ENCODE peak calls at places on chromosome X, in five cellular contexts. One of them, this sample, is unnamed.

GRCh38 chrX:50700921-50701320 is 113.1 kb downstream of the SHROOM4 start:
- DNase-seq in lower lobe of right lung: no peak
- DNase-seq in activated B cell treated with CpG ODN at 0.5 μM for 24 hours: no peak
- DNase-seq in spleen: no peak
- DNase-seq in lower leg skin: no peak
- DNase-seq in this sample: no peak

GRCh38 chrX:97311066-97311778 is 427.5 kb downstream of the RPA4 start:
- DNase-seq in lower lobe of right lung: no peak
- DNase-seq in activated B cell treated with CpG ODN at 0.5 μM for 24 hours: no peak
- DNase-seq in spleen: peak; percentile 21
- DNase-seq in lower leg skin: no peak
- DNase-seq in this sample: no peak

GRCh38 chrX:8731579-8732395 is at the start of gene ANOS1:
- DNase-seq in lower lobe of right lung: peak; percentile 81
- DNase-seq in activated B cell treated with CpG ODN at 0.5 μM for 24 hours: no peak
- DNase-seq in spleen: peak; percentile 75
- DNase-seq in lower leg skin: no peak
- DNase-seq in this sample: no peak

GRCh38 chrX:97065973-97066372 is 182.3 kb downstream of the RPA4 start:
- DNase-seq in lower lobe of right lung: no peak
- DNase-seq in activated B cell treated with CpG ODN at 0.5 μM for 24 hours: no peak
- DNase-seq in spleen: no peak
- DNase-seq in lower leg skin: no peak
- DNase-seq in this sample: no peak

GRCh38 chrX:22969416-22969815 is 30.3 kb upstream of the DDX53 start:
- DNase-seq in lower lobe of right lung: no peak
- DNase-seq in activated B cell treated with CpG ODN at 0.5 μM for 24 hours: no peak
- DNase-seq in spleen: no peak
- DNase-seq in lower leg skin: no peak
- DNase-seq in this sample: no peak

GRCh38 chrX:110341189-110342035 is 17.2 kb upstream of the RTL9 start:
- DNase-seq in lower lobe of right lung: no peak
- DNase-seq in activated B cell treated with CpG ODN at 0.5 μM for 24 hours: no peak
- DNase-seq in spleen: no peak
- DNase-seq in lower leg skin: no peak
- DNase-seq in this sample: no peak

GRCh38 chrX:410296-410695 is 23.6 kb upstream of the PPP2R3B start:
- DNase-seq in lower lobe of right lung: no peak
- DNase-seq in activated B cell treated with CpG ODN at 0.5 μM for 24 hours: no peak
- DNase-seq in spleen: no peak
- DNase-seq in lower leg skin: no peak
- DNase-seq in this sample: no peak

GRCh38 chrX:102966701-102967100 is 29.6 kb downstream of the RAB40AL start:
- DNase-seq in lower lobe of right lung: no peak
- DNase-seq in activated B cell treated with CpG ODN at 0.5 μM for 24 hours: no peak
- DNase-seq in spleen: no peak
- DNase-seq in lower leg skin: no peak
- DNase-seq in this sample: no peak

GRCh38 chrX:48648299-48648698 is 35.3 kb upstream of the WAS start:
- DNase-seq in lower lobe of right lung: no peak
- DNase-seq in activated B cell treated with CpG ODN at 0.5 μM for 24 hours: no peak
- DNase-seq in spleen: peak; percentile 73
- DNase-seq in lower leg skin: peak; percentile 81
- DNase-seq in this sample: no peak

GRCh38 chrX:82218361-82218760 is 1016.5 kb downstream of the SH3BGRL start:
- DNase-seq in lower lobe of right lung: no peak
- DNase-seq in activated B cell treated with CpG ODN at 0.5 μM for 24 hours: no peak
- DNase-seq in spleen: no peak
- DNase-seq in lower leg skin: no peak
- DNase-seq in this sample: no peak

GRCh38 chrX:137052641-137053235 is 18.9 kb upstream of the GPR101 start:
- DNase-seq in lower lobe of right lung: no peak
- DNase-seq in activated B cell treated with CpG ODN at 0.5 μM for 24 hours: no peak
- DNase-seq in spleen: peak; percentile 75
- DNase-seq in lower leg skin: peak; percentile 73
- DNase-seq in this sample: no peak

GRCh38 chrX:33198561-33199279 is 12.6 kb downstream of the DMD start:
- DNase-seq in lower lobe of right lung: no peak
- DNase-seq in activated B cell treated with CpG ODN at 0.5 μM for 24 hours: no peak
- DNase-seq in spleen: no peak
- DNase-seq in lower leg skin: no peak
- DNase-seq in this sample: no peak

GRCh38 chrX:2192584-2193272 is 308.0 kb downstream of the DHRSX start:
- DNase-seq in lower lobe of right lung: no peak
- DNase-seq in activated B cell treated with CpG ODN at 0.5 μM for 24 hours: no peak
- DNase-seq in spleen: no peak
- DNase-seq in lower leg skin: no peak
- DNase-seq in this sample: no peak

DNA sequence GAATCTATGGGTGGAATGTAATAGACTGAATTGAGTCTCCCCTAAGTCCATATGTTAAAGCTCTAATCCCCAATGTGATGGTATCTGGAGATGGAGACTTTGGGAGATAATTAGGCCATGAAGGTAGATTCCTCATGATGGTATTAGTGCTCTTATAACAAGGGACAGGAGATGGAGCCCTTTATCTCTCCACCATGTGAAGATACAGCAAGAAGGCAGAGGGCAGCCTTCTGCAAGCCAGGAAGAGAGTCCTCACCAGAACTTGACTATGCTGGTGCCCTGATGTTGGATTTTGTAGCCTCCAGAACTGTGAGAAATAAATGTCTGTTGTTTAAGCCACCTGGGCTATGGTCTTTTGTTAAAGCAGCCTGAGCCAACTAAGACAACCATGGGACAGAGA is 76.4 kb upstream of the F8A3 start:
- DNase-seq in lower lobe of right lung: no peak
- DNase-seq in activated B cell treated with CpG ODN at 0.5 μM for 24 hours: no peak
- DNase-seq in spleen: no peak
- DNase-seq in lower leg skin: no peak
- DNase-seq in this sample: no peak
- TF ChIP-seq CTCF in lower lobe of right lung: no peak
- TF ChIP-seq CTCF in activated B cell treated with CpG ODN at 0.5 μM for 24 hours: no peak
- TF ChIP-seq CTCF in spleen: no peak
- TF ChIP-seq CTCF in lower leg skin: no peak
- TF ChIP-seq CTCF in this sample: no peak

DNA sequence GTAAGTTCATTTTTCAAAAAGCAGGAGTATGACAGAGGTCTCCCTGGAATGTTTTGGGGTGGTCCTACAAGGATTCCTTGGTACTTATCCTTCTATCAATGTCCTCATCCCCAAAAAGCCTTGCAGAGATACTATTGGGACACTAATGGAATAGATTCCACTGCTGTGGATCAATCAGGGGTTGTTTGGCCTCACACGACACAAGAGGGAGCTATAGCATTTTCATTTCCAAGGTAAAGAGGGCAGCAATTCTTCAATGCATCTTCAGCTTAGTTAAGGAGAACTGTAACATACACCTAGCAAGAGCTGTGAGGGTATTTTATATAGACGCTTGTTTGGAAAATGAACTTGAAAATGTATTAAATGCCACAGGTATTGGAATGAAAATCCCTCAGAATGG is 50.9 kb downstream of the USP26 start:
- DNase-seq in lower lobe of right lung: no peak
- DNase-seq in activated B cell treated with CpG ODN at 0.5 μM for 24 hours: no peak
- DNase-seq in spleen: no peak
- DNase-seq in lower leg skin: no peak
- DNase-seq in this sample: no peak
- TF ChIP-seq CTCF in lower lobe of right lung: no peak
- TF ChIP-seq CTCF in activated B cell treated with CpG ODN at 0.5 μM for 24 hours: no peak
- TF ChIP-seq CTCF in spleen: no peak
- TF ChIP-seq CTCF in lower leg skin: no peak
- TF ChIP-seq CTCF in this sample: peak; percentile 61

GRCh38 chrX:39896951-39897740 is 200.6 kb downstream of the BCOR start:
- DNase-seq in lower lobe of right lung: peak; percentile 49
- DNase-seq in activated B cell treated with CpG ODN at 0.5 μM for 24 hours: no peak
- DNase-seq in spleen: no peak
- DNase-seq in lower leg skin: no peak
- DNase-seq in this sample: no peak
- TF ChIP-seq CTCF in lower lobe of right lung: no peak
- TF ChIP-seq CTCF in activated B cell treated with CpG ODN at 0.5 μM for 24 hours: no peak
- TF ChIP-seq CTCF in spleen: no peak
- TF ChIP-seq CTCF in lower leg skin: no peak
- TF ChIP-seq CTCF in this sample: peak; percentile 35

DNA sequence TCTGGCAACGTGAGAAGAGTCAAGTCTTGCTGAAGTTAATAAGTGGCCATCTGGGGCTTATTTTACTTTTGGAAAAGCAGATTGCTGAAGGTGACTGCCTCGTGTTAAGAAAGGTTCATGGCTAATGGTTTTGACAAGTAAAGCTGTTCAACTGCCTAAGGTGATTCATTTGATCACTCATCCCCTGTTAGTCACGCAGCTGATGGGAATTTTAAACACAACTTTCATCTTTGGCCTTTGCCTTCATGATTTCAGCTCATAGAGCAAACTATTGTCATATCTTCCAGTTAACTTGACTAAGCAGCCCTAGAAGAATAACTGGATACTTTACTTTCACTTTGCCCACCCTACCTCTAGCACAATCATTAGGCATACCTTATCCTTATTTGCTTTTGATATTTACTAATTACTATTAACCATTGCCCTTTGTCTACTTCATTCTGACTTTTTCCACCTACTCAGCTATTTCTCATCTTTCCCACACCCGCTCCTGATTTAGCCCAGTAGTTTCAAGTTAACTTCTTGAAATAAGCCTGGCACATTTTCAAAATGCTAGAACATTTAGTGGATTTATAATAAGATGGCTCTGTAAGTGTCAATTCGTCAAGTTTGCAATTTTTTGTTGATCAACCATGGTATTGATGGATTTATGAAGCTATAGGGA is 170.6 kb upstream of the S100G start:
- DNase-seq in lower lobe of right lung: no peak
- DNase-seq in activated B cell treated with CpG ODN at 0.5 μM for 24 hours: no peak
- DNase-seq in spleen: no peak
- DNase-seq in lower leg skin: no peak
- DNase-seq in this sample: no peak
- TF ChIP-seq CTCF in lower lobe of right lung: no peak
- TF ChIP-seq CTCF in activated B cell treated with CpG ODN at 0.5 μM for 24 hours: no peak
- TF ChIP-seq CTCF in spleen: no peak
- TF ChIP-seq CTCF in lower leg skin: no peak
- TF ChIP-seq CTCF in this sample: no peak

GRCh38 chrX:52271212-52271611 is 86.5 kb downstream of the MAGED4 start:
- DNase-seq in lower lobe of right lung: no peak
- DNase-seq in activated B cell treated with CpG ODN at 0.5 μM for 24 hours: no peak
- DNase-seq in spleen: no peak
- DNase-seq in lower leg skin: no peak
- DNase-seq in this sample: no peak
- TF ChIP-seq CTCF in lower lobe of right lung: peak; percentile 22
- TF ChIP-seq CTCF in activated B cell treated with CpG ODN at 0.5 μM for 24 hours: no peak
- TF ChIP-seq CTCF in spleen: no peak
- TF ChIP-seq CTCF in lower leg skin: no peak
- TF ChIP-seq CTCF in this sample: no peak

GRCh38 chrX:34893741-34894140 is 48.9 kb upstream of the FAM47B start:
- DNase-seq in lower lobe of right lung: no peak
- DNase-seq in activated B cell treated with CpG ODN at 0.5 μM for 24 hours: no peak
- DNase-seq in spleen: no peak
- DNase-seq in lower leg skin: no peak
- DNase-seq in this sample: no peak
- TF ChIP-seq CTCF in lower lobe of right lung: no peak
- TF ChIP-seq CTCF in activated B cell treated with CpG ODN at 0.5 μM for 24 hours: no peak
- TF ChIP-seq CTCF in spleen: no peak
- TF ChIP-seq CTCF in lower leg skin: no peak
- TF ChIP-seq CTCF in this sample: peak; percentile 64

DNA sequence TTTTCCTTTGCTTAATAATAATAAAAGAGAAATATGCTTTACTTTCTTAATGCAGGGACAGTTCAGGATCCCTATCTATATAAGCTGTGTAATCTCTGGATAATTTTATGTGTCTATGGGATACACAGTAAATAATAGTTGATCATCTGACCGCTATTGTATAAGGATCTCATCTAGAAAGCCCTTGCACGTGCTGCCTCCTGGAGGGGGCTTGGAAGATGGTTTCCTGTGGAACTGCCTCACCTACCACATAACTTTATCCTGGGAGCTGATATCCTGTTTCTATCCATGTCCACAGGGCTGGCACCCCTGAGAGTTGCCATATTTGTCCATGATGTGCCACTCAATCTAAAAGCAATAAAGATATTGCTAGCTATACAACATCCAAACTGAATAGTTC is 139.3 kb upstream of the FRMPD4 start:
- DNase-seq in lower lobe of right lung: no peak
- DNase-seq in activated B cell treated with CpG ODN at 0.5 μM for 24 hours: no peak
- DNase-seq in spleen: no peak
- DNase-seq in lower leg skin: no peak
- DNase-seq in this sample: no peak
- TF ChIP-seq CTCF in lower lobe of right lung: no peak
- TF ChIP-seq CTCF in activated B cell treated with CpG ODN at 0.5 μM for 24 hours: no peak
- TF ChIP-seq CTCF in spleen: no peak
- TF ChIP-seq CTCF in lower leg skin: no peak
- TF ChIP-seq CTCF in this sample: no peak

GRCh38 chrX:36640232-36640631 is 367.9 kb upstream of the FAM47C start:
- DNase-seq in lower lobe of right lung: no peak
- DNase-seq in activated B cell treated with CpG ODN at 0.5 μM for 24 hours: no peak
- DNase-seq in spleen: no peak
- DNase-seq in lower leg skin: no peak
- DNase-seq in this sample: no peak
- TF ChIP-seq CTCF in lower lobe of right lung: no peak
- TF ChIP-seq CTCF in activated B cell treated with CpG ODN at 0.5 μM for 24 hours: no peak
- TF ChIP-seq CTCF in spleen: no peak
- TF ChIP-seq CTCF in lower leg skin: no peak
- TF ChIP-seq CTCF in this sample: no peak

DNA sequence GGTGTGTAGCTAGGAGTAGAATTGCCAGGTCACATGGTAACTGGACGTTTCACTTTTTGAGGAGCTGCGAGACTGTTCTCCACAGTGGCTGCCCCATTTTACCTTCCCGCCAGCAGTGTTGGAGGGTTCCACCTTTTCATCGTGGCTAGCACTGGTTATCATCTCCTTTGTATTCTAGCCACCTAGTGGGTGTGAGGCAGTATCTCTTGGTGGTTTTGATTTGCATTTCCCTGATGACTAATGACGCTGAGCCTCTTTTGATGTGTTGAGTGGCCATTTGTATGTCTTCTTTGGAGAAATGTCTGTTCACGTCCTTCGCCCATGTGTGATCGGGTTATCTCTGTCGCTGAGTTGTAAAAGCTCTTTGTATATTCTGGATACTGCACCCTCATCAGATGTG is 10.6 kb downstream of the ABCD1 start:
- DNase-seq in lower lobe of right lung: no peak
- DNase-seq in activated B cell treated with CpG ODN at 0.5 μM for 24 hours: no peak
- DNase-seq in spleen: no peak
- DNase-seq in lower leg skin: no peak
- DNase-seq in this sample: no peak
- TF ChIP-seq CTCF in lower lobe of right lung: no peak
- TF ChIP-seq CTCF in activated B cell treated with CpG ODN at 0.5 μM for 24 hours: no peak
- TF ChIP-seq CTCF in spleen: no peak
- TF ChIP-seq CTCF in lower leg skin: no peak
- TF ChIP-seq CTCF in this sample: no peak

DNA sequence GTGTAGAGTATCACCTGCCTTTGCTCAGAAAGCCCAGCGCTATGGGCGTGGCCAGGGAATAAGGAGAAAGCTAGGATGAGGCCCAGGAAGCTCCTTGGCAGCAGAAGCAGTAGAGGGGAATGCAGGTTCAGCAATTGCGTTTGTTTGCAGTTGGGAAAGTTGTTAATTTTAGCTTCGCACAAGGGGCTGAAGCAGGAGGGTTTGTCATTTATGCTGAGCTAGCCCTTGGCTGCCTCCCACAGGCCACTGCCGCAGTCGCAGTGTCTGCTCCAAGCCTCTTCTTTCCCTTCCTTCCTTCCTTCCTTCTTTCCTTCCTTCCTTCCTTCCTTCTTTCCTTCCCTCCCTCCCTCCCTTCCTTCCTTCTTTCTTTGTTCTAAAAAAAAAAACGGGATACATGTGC is 21.5 kb downstream of the FRMPD3 start:
- DNase-seq in lower lobe of right lung: no peak
- DNase-seq in activated B cell treated with CpG ODN at 0.5 μM for 24 hours: no peak
- DNase-seq in spleen: no peak
- DNase-seq in lower leg skin: peak; percentile 4
- DNase-seq in this sample: no peak
- TF ChIP-seq CTCF in lower lobe of right lung: no peak
- TF ChIP-seq CTCF in activated B cell treated with CpG ODN at 0.5 μM for 24 hours: no peak
- TF ChIP-seq CTCF in spleen: no peak
- TF ChIP-seq CTCF in lower leg skin: no peak
- TF ChIP-seq CTCF in this sample: no peak